ENCODE peak calls at places on chromosomes 4 and X, in seven cellular contexts. One of them, this sample, is unnamed.

GRCh38 chrX:13689519-13690211 is 737 bp downstream of the RAB9A start:
- DNase-seq in AG04449: no peak
- DNase-seq in T-helper 17 cell: no peak
- DNase-seq in LoVo: no peak
- DNase-seq in body of pancreas: no peak
- DNase-seq in AG09309: no peak
- DNase-seq in HuH-7.5: no peak
- DNase-seq in this sample: no peak

GRCh38 chr4:102819588-102820365 is 7.6 kb downstream of the UBE2D3 start:
- DNase-seq in LoVo: no peak
- DNase-seq in AG04449: no peak
- DNase-seq in body of pancreas: no peak
- DNase-seq in AG09309: no peak
- DNase-seq in T-helper 17 cell: no peak
- DNase-seq in HuH-7.5: no peak
- DNase-seq in this sample: no peak

GRCh38 chr4:122749704-122750454 is 17.4 kb downstream of the BBS12 start:
- DNase-seq in LoVo: no peak
- DNase-seq in AG09309: no peak
- DNase-seq in HuH-7.5: no peak
- DNase-seq in body of pancreas: no peak
- DNase-seq in AG04449: no peak
- DNase-seq in T-helper 17 cell: no peak
- DNase-seq in this sample: no peak

GRCh38 chrX:46965125-46965758 is 53.0 kb downstream of the JADE3 start:
- DNase-seq in LoVo: no peak
- DNase-seq in body of pancreas: no peak
- DNase-seq in HuH-7.5: no peak
- DNase-seq in AG04449: no peak
- DNase-seq in T-helper 17 cell: no peak
- DNase-seq in AG09309: no peak
- DNase-seq in this sample: no peak

GRCh38 chrX:110409925-110410324 is 51.3 kb downstream of the RTL9 start:
- DNase-seq in AG04449: no peak
- DNase-seq in body of pancreas: peak
- DNase-seq in HuH-7.5: no peak
- DNase-seq in LoVo: peak
- DNase-seq in AG09309: no peak
- DNase-seq in T-helper 17 cell: no peak
- DNase-seq in this sample: no peak

GRCh38 chrX:153582896-153583295 is 16.0 kb downstream of the CCNQ start:
- DNase-seq in LoVo: no peak
- DNase-seq in AG04449: no peak
- DNase-seq in AG09309: no peak
- DNase-seq in T-helper 17 cell: peak
- DNase-seq in HuH-7.5: no peak
- DNase-seq in body of pancreas: peak
- DNase-seq in this sample: peak

GRCh38 chr4:37902738-37903693 is 12.1 kb downstream of the TBC1D1 start:
- DNase-seq in AG04449: no peak
- DNase-seq in T-helper 17 cell: no peak
- DNase-seq in LoVo: no peak
- DNase-seq in body of pancreas: no peak
- DNase-seq in AG09309: no peak
- DNase-seq in HuH-7.5: no peak
- DNase-seq in this sample: no peak

GRCh38 chr4:98932539-98932938 is 3.6 kb upstream of the EIF4E start:
- DNase-seq in AG04449: no peak
- DNase-seq in HuH-7.5: no peak
- DNase-seq in LoVo: peak
- DNase-seq in AG09309: no peak
- DNase-seq in body of pancreas: no peak
- DNase-seq in T-helper 17 cell: no peak
- DNase-seq in this sample: no peak

GRCh38 chr4:138007572-138007971 is 234.6 kb downstream of the SLC7A11 start:
- DNase-seq in LoVo: no peak
- DNase-seq in T-helper 17 cell: no peak
- DNase-seq in body of pancreas: no peak
- DNase-seq in HuH-7.5: peak
- DNase-seq in AG09309: no peak
- DNase-seq in AG04449: no peak
- DNase-seq in this sample: no peak

GRCh38 chrX:154321152-154321551 is 25.6 kb downstream of the TKTL1 start:
- DNase-seq in body of pancreas: no peak
- DNase-seq in AG09309: no peak
- DNase-seq in T-helper 17 cell: no peak
- DNase-seq in LoVo: no peak
- DNase-seq in AG04449: no peak
- DNase-seq in HuH-7.5: no peak
- DNase-seq in this sample: no peak

GRCh38 chrX:153907456-153907855 is 3.0 kb downstream of the AVPR2 start:
- DNase-seq in HuH-7.5: no peak
- DNase-seq in AG04449: no peak
- DNase-seq in body of pancreas: no peak
- DNase-seq in T-helper 17 cell: no peak
- DNase-seq in LoVo: no peak
- DNase-seq in AG09309: no peak
- DNase-seq in this sample: no peak

This sample was measured in RPMI8226.